ENCODE peak calls at places on chromosome 3, in five cellular contexts. I is heart right ventricle, R is left ventricle myocardium inferior, F is MM.1S, Q is colonic mucosa. A is an unnamed sample. For H3K36me3 and H3K4me1, the result is how much of the 10 kb centered on the place peaks cover.

GRCh38 chr3:10437272-10437994 is 68.0 kb downstream of the ATP2B2 start:
- DNase-seq in R (no peak), Q (no peak), I (no peak), F (no peak), A (no peak)

GRCh38 chr3:69120879-69121464 is 1.4 kb downstream of the LMOD3 start:
- DNase-seq in F (peak), R (no peak), Q (peak), I (peak), A (no peak)

GRCh38 chr3:51408813-51409212 is 17.7 kb downstream of the RBM15B start:
- DNase-seq in R (no peak), F (no peak), I (no peak), Q (no peak), A (no peak)

GRCh38 chr3:95097493-95097892 is 1034.6 kb downstream of the NSUN3 start:
- DNase-seq in F (no peak), I (no peak), R (no peak), Q (no peak), A (no peak)

GRCh38 chr3:112681822-112682325 is 40.9 kb upstream of the CCDC80 start:
- DNase-seq in Q (no peak), F (no peak), I (no peak), R (no peak), A (no peak)

GRCh38 chr3:88812576-88812975 is 294.8 kb upstream of the EPHA3 start:
- DNase-seq in Q (no peak), I (no peak), F (no peak), R (no peak), A (no peak)

GRCh38 chr3:53936347-53936746 is 44.7 kb upstream of the SELENOK start:
- DNase-seq in R (no peak), F (no peak), Q (no peak), I (no peak), A (no peak)

GRCh38 chr3:45041666-45042065 is 15.6 kb downstream of the CLEC3B start:
- DNase-seq in Q (no peak), R (no peak), I (no peak), F (peak), A (no peak)

GRCh38 chr3:111906667-111907066 is 47.6 kb downstream of the PHLDB2 start:
- DNase-seq in Q (no peak), R (no peak), F (no peak), I (no peak), A (no peak)

GRCh38 chr3:172033392-172033791 is 6.0 kb upstream of the FNDC3B start:
- DNase-seq in R (no peak), Q (no peak), F (no peak), I (no peak), A (no peak)

GRCh38 chr3:172024679-172025078 is 14.7 kb upstream of the FNDC3B start:
- DNase-seq in Q (no peak), I (no peak), R (no peak), F (no peak), A (no peak)

GRCh38 chr3:172034786-172035685 is 4.3 kb upstream of the FNDC3B start:
- DNase-seq in F (peak), I (no peak), Q (peak), R (no peak), A (no peak)

GRCh38 chr3:172031957-172032356 is 7.4 kb upstream of the FNDC3B start:
- DNase-seq in R (no peak), F (no peak), I (no peak), Q (no peak), A (no peak)

DNA sequence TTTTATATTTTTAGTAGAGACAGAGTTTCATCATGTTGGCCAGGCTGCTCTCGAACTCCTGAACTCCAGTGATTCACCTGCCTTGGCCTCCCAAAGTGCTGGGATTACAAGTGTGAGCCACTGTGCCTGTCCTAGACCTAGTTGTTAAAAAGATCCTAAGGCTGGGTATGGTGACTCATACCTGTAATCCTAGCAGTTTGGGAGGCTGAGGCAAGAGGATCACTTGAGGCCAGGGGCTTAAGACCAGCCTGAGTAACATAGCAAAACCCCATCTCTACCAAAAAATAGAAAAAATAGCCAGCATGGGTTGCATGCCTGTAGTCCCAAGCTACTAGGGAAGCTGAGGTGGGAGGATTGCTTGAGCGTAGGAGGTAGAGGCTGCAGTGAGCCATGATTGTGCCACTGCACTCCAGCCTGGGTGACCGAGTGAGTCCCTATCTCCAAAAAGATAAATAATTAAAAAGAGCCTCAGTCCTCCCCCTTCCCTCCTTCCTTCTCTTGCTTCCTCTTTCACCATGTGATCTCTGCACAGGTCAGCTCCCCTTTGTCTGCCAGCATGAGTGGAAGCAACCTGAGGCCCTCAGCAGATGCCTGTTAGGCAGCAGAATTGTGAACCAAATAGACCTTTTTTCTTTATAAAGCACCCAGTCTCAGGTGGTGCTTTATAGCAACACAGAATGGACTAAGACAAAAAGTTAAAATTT is 9.8 kb upstream of the FNDC3B start:
- DNase-seq in R (no peak), F (no peak), Q (no peak), I (no peak), A (no peak)
- H3K27ac ChIP-seq in R (no peak), F (no peak), Q (no peak), I (no peak), A (no peak)

GRCh38 chr3:46685446-46685845 is 8.0 kb downstream of the ALS2CL start:
- DNase-seq in Q (no peak), R (no peak), F (no peak), I (no peak), A (no peak)
- H3K36me3 ChIP-seq in Q (under half), R (half or more), F (under half), I (under half), A (half or more)

DNA sequence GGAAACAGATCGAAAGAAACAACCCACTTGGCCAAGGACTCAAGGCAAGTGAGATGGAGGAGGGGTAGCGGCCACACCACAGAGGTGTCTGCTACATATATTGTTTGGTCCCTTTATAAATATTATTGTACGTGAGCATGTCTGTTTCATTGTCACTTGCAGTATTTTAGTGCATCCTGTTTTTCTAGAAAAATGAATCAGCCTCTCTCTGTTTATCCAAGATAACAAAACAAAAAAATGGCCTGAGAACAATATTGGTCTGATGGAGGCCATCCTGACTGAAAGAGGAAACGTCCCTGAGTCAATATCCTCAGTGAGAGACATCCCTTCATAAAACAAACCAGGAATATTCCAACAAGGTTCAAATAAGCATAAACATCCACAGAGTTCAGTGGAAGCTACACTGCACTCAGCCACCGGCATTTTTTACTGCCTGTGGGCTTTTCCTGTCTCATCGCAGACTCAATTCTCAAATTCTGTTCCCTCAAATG is 42.0 kb downstream of the WWTR1 start:
- DNase-seq in R (no peak), I (no peak), F (no peak), Q (no peak), A (no peak)
- H3K4me1 ChIP-seq in R (half or more), I (half or more), F (under half), Q (under half), A (under half)

GRCh38 chr3:64344721-64345207 is 119.5 kb upstream of the PRICKLE2 start:
- DNase-seq in F (no peak), Q (no peak), R (no peak), I (no peak), A (no peak)

GRCh38 chr3:64341355-64341754 is 116.1 kb upstream of the PRICKLE2 start:
- DNase-seq in Q (no peak), I (no peak), R (no peak), F (no peak), A (no peak)

GRCh38 chr3:64345351-64345750 is 120.1 kb upstream of the PRICKLE2 start:
- DNase-seq in I (no peak), R (no peak), F (no peak), Q (no peak), A (no peak)

GRCh38 chr3:64343692-64344440 is 118.6 kb upstream of the PRICKLE2 start:
- DNase-seq in R (no peak), Q (no peak), I (no peak), F (no peak), A (no peak)

DNA sequence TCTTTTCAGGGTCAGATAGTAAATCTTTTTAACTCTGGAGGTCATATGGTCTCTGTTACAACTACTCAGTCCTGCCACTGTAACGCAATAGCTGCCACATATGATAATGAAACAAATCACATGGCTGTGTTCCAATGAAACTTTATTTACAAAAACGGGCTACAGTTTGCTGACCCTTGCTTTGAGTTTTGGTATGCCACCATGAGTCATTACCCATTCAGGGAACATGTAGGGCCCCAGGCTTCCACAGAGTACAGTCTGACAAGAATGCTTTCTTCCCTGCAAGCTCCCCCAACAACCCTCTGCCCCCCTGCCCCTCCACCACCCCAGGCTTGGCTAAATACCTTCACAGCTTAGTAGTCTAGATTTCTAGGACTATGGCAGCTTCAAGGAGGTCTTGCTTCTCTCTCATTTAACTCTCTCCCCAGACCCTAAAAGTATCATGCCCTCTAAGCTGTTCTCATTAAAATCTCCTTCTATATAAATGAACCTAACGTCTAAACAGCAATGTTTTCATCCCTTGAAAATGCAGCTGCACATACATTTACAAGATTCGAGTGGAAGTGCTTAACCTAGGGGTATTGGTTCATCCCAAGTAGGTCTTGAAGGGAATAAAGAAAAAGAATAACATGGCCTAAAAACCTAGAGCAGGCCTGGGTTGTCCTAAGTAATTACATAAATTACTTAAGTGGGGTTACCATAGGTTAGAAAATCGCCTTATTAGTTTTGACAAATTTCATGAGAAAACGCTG is 117.8 kb upstream of the PRICKLE2 start:
- DNase-seq in I (no peak), Q (no peak), F (no peak), R (no peak), A (no peak)
- H3K27ac ChIP-seq in I (no peak), Q (peak), F (no peak), R (no peak), A (no peak)

DNA sequence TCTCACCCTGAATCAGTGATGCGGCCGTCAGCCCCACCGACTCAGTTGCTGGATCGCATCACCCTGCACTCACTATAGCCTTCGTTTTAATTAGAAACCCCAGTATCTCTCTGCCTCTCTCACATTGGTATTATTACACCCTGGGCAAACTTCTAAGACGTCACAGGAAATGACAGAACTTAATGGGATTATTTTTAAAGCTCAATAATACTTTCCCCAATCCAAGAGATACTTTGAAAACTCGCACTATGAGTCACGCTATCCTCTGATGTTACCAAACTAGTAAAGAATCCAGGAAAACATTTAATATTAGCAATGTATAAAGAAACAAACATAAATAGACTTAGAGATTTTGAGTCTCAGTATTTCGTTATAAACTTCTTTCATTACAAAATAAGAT is 36.6 kb downstream of the RUBCN start:
- DNase-seq in F (no peak), I (no peak), Q (no peak), R (no peak), A (no peak)
- H3K36me3 ChIP-seq in F (under half), I (half or more), Q (under half), R (half or more), A (half or more)

GRCh38 chr3:50169858-50170257 is 14.7 kb downstream of the SEMA3F start:
- DNase-seq in F (no peak), Q (no peak), I (no peak), R (no peak), A (no peak)
- H3K4me1 ChIP-seq in F (under half), Q (under half), I (half or more), R (half or more), A (half or more)

GRCh38 chr3:31093608-31093990 is 199.1 kb upstream of the GADL1 start:
- DNase-seq in I (no peak), F (no peak), R (no peak), Q (no peak), A (no peak)

GRCh38 chr3:31094048-31094447 is 199.6 kb upstream of the GADL1 start:
- DNase-seq in I (no peak), Q (no peak), R (no peak), F (no peak), A (no peak)

GRCh38 chr3:31091748-31092147 is 197.3 kb upstream of the GADL1 start:
- DNase-seq in Q (no peak), F (no peak), R (no peak), I (no peak), A (no peak)

GRCh38 chr3:31095254-31095653 is 200.8 kb upstream of the GADL1 start:
- DNase-seq in I (no peak), Q (no peak), R (no peak), F (no peak), A (no peak)

DNA sequence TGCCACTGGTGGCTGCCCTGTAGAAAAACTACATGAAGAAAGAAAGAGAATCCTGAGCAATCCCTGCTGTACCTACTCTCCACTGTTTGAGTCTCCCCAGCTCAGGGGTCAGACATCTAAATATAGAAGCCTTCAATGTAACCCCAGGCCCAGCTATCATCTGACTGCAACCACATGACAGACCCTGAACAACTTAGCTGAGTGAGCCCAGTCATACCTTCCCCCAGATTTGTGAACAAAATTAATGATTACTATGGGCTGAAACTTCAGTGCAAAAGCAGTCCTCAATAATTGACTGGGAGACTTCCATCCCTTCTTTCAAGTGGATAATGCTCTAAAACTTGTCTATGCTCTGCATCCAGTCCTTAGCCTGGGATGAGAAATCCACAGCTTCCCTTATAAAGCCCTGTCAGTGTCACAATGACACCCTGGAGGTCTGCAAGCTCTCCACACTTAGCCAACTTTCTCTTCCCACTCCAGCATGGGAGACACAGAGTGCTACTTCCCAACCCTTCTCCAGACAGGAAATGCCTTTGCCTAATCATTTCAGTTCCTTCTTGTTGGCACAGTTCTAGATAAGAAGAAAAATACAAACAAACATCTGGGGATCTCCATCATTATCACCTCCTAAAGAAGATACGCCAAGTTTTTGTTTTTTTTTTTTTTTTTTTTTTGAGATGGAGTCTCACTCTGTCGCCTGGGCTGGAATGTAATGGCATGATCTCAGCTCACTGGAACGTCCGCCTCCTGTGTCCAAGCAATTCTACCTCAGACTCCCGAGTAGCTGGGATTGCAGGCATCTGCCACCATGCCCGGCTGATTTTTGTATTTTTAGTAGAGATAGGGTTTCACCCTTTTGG is 198.5 kb upstream of the GADL1 start:
- DNase-seq in Q (no peak), R (no peak), I (peak), F (no peak), A (no peak)
- H3K27ac ChIP-seq in Q (no peak), R (peak), I (no peak), F (no peak), A (no peak)

DNA sequence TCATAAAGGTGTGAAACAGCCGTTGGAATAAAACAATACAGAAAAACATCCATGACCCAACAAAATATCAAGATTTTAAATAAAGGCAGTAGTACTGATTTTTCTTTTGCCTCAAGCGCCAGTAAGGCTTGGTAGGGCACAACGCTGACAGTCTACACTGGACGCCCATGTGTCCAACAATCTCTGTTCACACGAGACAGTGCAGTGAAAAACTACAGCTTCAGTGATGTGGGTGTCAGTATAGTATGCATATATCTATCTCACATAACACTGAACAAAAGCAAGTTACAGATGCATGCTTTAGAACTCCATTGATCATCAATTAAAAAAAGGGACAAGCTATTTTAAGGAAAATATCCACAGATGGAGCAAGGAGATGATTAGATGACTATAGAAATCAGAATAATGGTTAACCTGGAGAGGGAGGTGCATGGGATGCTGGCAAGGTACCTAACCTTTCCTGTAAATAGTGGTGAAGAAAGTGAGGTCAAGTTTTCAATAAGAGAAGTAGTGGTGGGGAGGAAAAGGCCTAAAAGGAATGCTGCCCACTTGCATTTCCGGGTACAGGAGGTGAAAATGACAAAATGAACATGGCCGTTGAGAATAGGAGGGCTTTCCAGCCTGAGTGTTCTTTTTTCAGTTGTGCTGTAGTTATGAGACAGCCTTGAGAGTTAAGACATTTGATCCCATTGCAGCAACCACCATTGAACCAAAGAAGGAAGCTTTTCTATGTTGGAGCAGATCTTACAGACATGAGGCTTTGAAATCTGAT is 42.7 kb downstream of the CTNNB1 start:
- DNase-seq in F (no peak), I (no peak), R (no peak), Q (no peak), A (no peak)
- H3K36me3 ChIP-seq in F (under half), I (under half), R (half or more), Q (under half), A (half or more)

DNA sequence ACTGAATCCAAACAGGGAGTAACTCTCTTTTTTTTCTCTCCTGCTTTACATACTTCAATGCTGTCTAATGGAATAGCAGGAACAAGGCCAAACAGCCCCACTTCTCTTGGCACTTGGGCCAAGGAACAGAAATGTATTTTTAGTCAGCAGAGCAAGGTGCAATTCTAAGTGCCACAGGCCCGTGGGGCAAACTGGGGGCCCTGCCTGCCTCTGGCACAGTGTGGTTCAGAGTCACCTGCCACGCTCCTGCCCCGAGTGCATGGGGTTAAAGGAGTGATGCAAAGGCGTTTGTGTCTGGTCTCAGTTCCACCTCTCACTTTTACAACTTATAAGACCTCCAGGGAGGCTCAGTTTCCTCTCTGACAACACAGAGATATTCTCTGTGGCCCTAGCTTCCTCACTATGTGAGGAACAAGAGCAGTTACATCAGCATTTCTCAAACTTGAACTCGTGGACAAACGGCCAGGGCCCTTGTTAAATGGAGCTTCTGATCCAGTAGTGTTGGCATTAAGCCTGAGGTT is 51.4 kb downstream of the LRIG1 start:
- DNase-seq in I (no peak), F (no peak), Q (no peak), R (peak), A (no peak)
- H3K4me1 ChIP-seq in I (half or more), F (under half), Q (under half), R (half or more), A (half or more)

A was measured in lower lobe of right lung.